ENCODE peak calls at places on chromosomes 6 and 20, in four cellular contexts. P is ascending aorta, T is left lung, V is heart left ventricle. E is an unnamed sample.
A peak's percentile ranks its signal among the peaks of the same experiment; 100 is the strongest.

GRCh38 chr6:72620866-72621242 is 1.0 kb upstream of the KCNQ5 start:
- DNase-seq in T (peak; percentile 68), P (no peak), V (no peak), E (no peak)

GRCh38 chr6:139257821-139258398 is 33.9 kb downstream of the TXLNB start:
- DNase-seq in V (no peak), P (no peak), T (no peak), E (no peak)

GRCh38 chr6:85089255-85089654 is 324.9 kb upstream of the TBX18 start:
- DNase-seq in V (no peak), P (no peak), T (no peak), E (no peak)

GRCh38 chr20:56422131-56422823 is 10.2 kb downstream of the CASS4 start:
- DNase-seq in P (no peak), V (no peak), T (no peak), E (no peak)

GRCh38 chr6:22906091-22906549 is 336.8 kb downstream of the HDGFL1 start:
- DNase-seq in P (no peak), V (no peak), T (no peak), E (no peak)

GRCh38 chr6:4059115-4059777 is 19.7 kb downstream of the FAM217A start:
- DNase-seq in V (no peak), T (no peak), P (no peak), E (peak; percentile 12)

GRCh38 chr6:49553353-49553752 is 2.9 kb downstream of the C6orf141 start:
- DNase-seq in T (no peak), P (no peak), V (no peak), E (no peak)

GRCh38 chr20:23988561-23988960 is at the start of gene GGTLC1:
- DNase-seq in V (no peak), P (no peak), T (no peak), E (no peak)

GRCh38 chr6:10425973-10426780 is 11.3 kb upstream of the TFAP2A start:
- DNase-seq in V (peak; percentile 59), T (peak; percentile 84), P (no peak), E (no peak)

GRCh38 chr20:4961746-4962145 is 39.6 kb downstream of the SLC23A2 start:
- DNase-seq in P (no peak), T (no peak), V (no peak), E (peak; percentile 4)

GRCh38 chr20:58714340-58714922 is 21.8 kb downstream of the NPEPL1 start:
- DNase-seq in V (peak; percentile 52), T (peak; percentile 76), P (no peak), E (no peak)

GRCh38 chr20:6501061-6501460 is 266.4 kb upstream of the BMP2 start:
- DNase-seq in T (no peak), P (no peak), V (no peak), E (no peak)

GRCh38 chr20:16293590-16293989 is 279.7 kb downstream of the KIF16B start:
- DNase-seq in V (no peak), T (no peak), P (no peak), E (no peak)

GRCh38 chr6:51913265-51913664 is 174.1 kb downstream of the PKHD1 start:
- DNase-seq in T (no peak), V (no peak), P (no peak), E (no peak)

GRCh38 chr6:132964101-132964867 is 149.9 kb downstream of the RPS12 start:
- DNase-seq in P (no peak), T (no peak), V (no peak), E (no peak)

GRCh38 chr6:95318137-95318536 is 259.2 kb upstream of the MANEA start:
- DNase-seq in V (no peak), T (no peak), P (no peak), E (no peak)

GRCh38 chr6:31829633-31830492 is 2.3 kb downstream of the HSPA1B start:
- DNase-seq in T (no peak), V (no peak), P (no peak), E (no peak)

GRCh38 chr6:2982464-2983121 is 11.2 kb upstream of the SERPINB6 start:
- DNase-seq in T (no peak), V (no peak), P (no peak), E (no peak)
- H3K27ac ChIP-seq in T (peak overlapping the region; percentile 84), V (peak overlapping the region; percentile 57), P (peak overlapping the region; percentile 87), E (no peak overlapping the region)

GRCh38 chr20:42277203-42277602 is 659.0 kb upstream of the CHD6 start:
- DNase-seq in P (no peak), T (no peak), V (no peak), E (no peak)

GRCh38 chr20:42276718-42277117 is 658.5 kb upstream of the CHD6 start:
- DNase-seq in V (no peak), P (no peak), T (no peak), E (no peak)

GRCh38 chr20:42281801-42282200 is 663.6 kb upstream of the CHD6 start:
- DNase-seq in V (no peak), T (no peak), P (no peak), E (no peak)
- H3K4me1 ChIP-seq in V (no peaks in the 10 kb centered on the region), T (no peaks in the 10 kb centered on the region), P (no peaks in the 10 kb centered on the region), E (no peaks in the 10 kb centered on the region)

GRCh38 chr6:148523051-148523450 is 180.4 kb downstream of the SASH1 start:
- DNase-seq in V (no peak), P (no peak), T (no peak), E (no peak)
- H3K27ac ChIP-seq in V (no peak overlapping the region), P (peak overlapping the region; percentile 43), T (no peak overlapping the region), E (no peak overlapping the region)

GRCh38 chr20:34100578-34100977 is 11.5 kb downstream of the EIF2S2 start:
- DNase-seq in V (no peak), T (no peak), P (no peak), E (no peak)
- H3K4me1 ChIP-seq in V (no peaks in the 10 kb centered on the region), T (peaks cover 15% of the 10 kb centered on the region), P (no peaks in the 10 kb centered on the region), E (no peaks in the 10 kb centered on the region)

GRCh38 chr20:62306440-62307187 is 3.8 kb downstream of the ADRM1 start:
- DNase-seq in T (no peak), V (no peak), P (no peak), E (no peak)
- H3K27ac ChIP-seq in T (no peak overlapping the region), V (no peak overlapping the region), P (no peak overlapping the region), E (no peak overlapping the region)

GRCh38 chr20:32569380-32570305 is 15.5 kb downstream of the NOL4L start:
- DNase-seq in T (peak; percentile 2), V (peak; percentile 47), P (no peak), E (no peak)

GRCh38 chr20:32571566-32571965 is 13.6 kb downstream of the NOL4L start:
- DNase-seq in P (no peak), V (peak; percentile 33), T (peak; percentile 4), E (no peak)

GRCh38 chr20:32572271-32572968 is 12.7 kb downstream of the NOL4L start:
- DNase-seq in T (peak; percentile 65), V (peak; percentile 45), P (no peak), E (no peak)

GRCh38 chr20:32569018-32569379 is 16.1 kb downstream of the NOL4L start:
- DNase-seq in T (no peak), V (no peak), P (no peak), E (no peak)

DNA sequence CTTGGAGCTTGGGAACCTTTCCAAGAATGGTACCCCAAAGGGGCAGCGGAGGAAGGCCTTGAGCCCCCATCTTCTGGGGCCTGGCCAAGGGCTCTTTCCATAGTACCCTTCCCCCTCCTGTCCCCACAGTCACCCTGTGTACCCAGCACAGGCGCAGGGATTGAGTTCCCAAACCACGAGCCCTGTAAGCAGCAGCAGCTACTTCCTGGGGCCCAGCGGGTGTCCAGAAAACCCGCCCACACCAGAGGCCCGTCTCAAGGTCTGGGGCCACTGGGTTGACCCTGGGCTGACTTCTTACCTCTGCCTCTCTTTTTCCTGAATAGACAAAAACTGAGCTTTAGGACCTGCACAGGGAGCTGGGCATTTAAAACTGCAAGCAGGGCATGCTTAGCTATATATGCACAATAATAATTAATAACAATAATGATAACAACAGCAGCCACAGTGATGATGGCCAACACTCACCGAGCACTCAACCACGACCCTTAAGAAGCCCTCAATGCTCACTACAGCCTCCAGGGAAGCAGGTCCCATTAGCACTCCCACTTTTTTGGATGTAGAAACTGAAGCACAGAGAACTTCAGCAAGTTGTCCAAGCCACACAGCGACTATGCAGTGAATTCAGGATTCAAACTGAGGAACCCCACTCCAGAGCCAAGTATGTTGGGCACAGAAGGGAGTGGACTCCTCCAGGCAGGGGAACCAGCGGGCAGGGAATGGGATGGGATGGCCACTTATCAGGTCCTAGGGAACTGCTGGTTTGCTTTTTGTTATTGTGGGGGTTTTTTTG is 14.5 kb downstream of the NOL4L start:
- DNase-seq in P (no peak), V (peak; percentile 64), T (no peak), E (no peak)
- H3K4me1 ChIP-seq in P (no peaks in the 10 kb centered on the region), V (no peaks in the 10 kb centered on the region), T (peaks cover 15% of the 10 kb centered on the region), E (peaks cover 30% of the 10 kb centered on the region)

DNA sequence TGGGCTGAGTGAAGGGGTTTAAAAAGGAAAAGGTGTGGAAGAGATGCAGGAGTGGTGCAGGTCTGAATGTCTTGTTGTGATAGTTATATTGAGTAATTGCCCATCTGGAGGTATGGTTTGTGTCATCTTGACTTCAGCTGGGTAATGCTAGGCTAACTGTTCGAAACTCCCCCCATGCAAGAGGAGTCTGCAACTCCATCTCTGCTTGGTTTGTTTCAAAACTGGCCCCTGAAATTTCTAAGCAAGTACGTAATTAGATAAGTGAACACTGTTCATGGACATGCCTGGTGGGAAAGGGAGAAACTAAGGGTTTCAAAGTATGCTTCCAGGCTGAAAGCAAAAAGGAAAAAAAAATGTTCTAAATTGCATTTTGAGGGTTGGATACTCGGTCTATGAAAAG is 17.1 kb downstream of the TTK start:
- DNase-seq in V (no peak), P (no peak), T (no peak), E (no peak)
- H3K27ac ChIP-seq in V (no peak overlapping the region), P (no peak overlapping the region), T (no peak overlapping the region), E (no peak overlapping the region)

GRCh38 chr6:154504865-154505449 is 5.5 kb downstream of the CNKSR3 start:
- DNase-seq in P (no peak), V (no peak), T (no peak), E (no peak)

GRCh38 chr6:154506108-154506507 is 4.4 kb downstream of the CNKSR3 start:
- DNase-seq in P (no peak), T (no peak), V (no peak), E (no peak)

GRCh38 chr6:154508573-154509375 is 1.7 kb downstream of the CNKSR3 start:
- DNase-seq in V (no peak), T (no peak), P (no peak), E (no peak)

GRCh38 chr6:154509421-154510143 is 903 bp downstream of the CNKSR3 start:
- DNase-seq in P (no peak), V (peak; percentile 68), T (peak; percentile 83), E (no peak)

GRCh38 chr6:154507209-154507898 is 3.1 kb downstream of the CNKSR3 start:
- DNase-seq in T (no peak), V (no peak), P (no peak), E (no peak)
- H3K4me1 ChIP-seq in T (peaks cover 37% of the 10 kb centered on the region), V (no peaks in the 10 kb centered on the region), P (no peaks in the 10 kb centered on the region), E (peaks cover 11% of the 10 kb centered on the region)

E was measured in effector memory CD4-positive, alpha-beta T cell.